ENCODE peak calls at places on chromosomes 7 and 10, in five cellular contexts. T is transverse colon, F is fibroblast of mammary gland, Z is astrocyte, E is endothelial cell of umbilical vein. L is an unnamed sample.

GRCh38 chr7:148458263-148458662 is 132.3 kb upstream of the C7orf33 start:
- DNase-seq in T (no peak), F (no peak), Z (no peak), E (no peak), L (no peak)

GRCh38 chr10:71289421-71290130 is 29.5 kb upstream of the SLC29A3 start:
- DNase-seq in T (no peak), F (no peak), Z (no peak), E (no peak), L (no peak)

GRCh38 chr7:80247144-80247543 is 112.5 kb downstream of the GNAI1 start:
- DNase-seq in T (peak), F (peak), Z (no peak), E (no peak), L (peak)

GRCh38 chr7:116897661-116898060 is 35.3 kb downstream of the CAPZA2 start:
- DNase-seq in T (no peak), F (no peak), Z (peak), E (no peak), L (no peak)

GRCh38 chr7:150337659-150338081 is 3.8 kb downstream of the RARRES2 start:
- DNase-seq in T (peak), F (no peak), Z (no peak), E (no peak), L (no peak)

GRCh38 chr10:101840102-101840684 is 3.4 kb downstream of the KCNIP2 start:
- DNase-seq in T (no peak), F (peak), Z (no peak), E (no peak), L (peak)

GRCh38 chr7:43752411-43752810 is 6.1 kb upstream of the BLVRA start:
- DNase-seq in T (no peak), F (no peak), Z (no peak), E (no peak), L (no peak)

GRCh38 chr7:133436014-133436428 is 183.1 kb downstream of the EXOC4 start:
- DNase-seq in T (no peak), F (peak), Z (peak), E (peak), L (peak)

GRCh38 chr10:132158810-132159209 is 27.9 kb upstream of the DPYSL4 start:
- DNase-seq in T (no peak), F (no peak), Z (no peak), E (no peak), L (no peak)

GRCh38 chr10:42974693-42975002 is 102.2 kb upstream of the RET start:
- DNase-seq in T (no peak), F (no peak), Z (no peak), E (no peak), L (no peak)

GRCh38 chr7:97149843-97150242 is 32.3 kb downstream of the SDHAF3 start:
- DNase-seq in T (no peak), F (peak), Z (peak), E (no peak), L (peak)

GRCh38 chr10:28754930-28755718 is 77.8 kb downstream of the BAMBI start:
- DNase-seq in T (no peak), F (peak), Z (peak), E (no peak), L (no peak)

GRCh38 chr7:21352540-21353387 is 75.1 kb upstream of the SP4 start:
- DNase-seq in T (no peak), F (no peak), Z (no peak), E (no peak), L (no peak)

GRCh38 chr10:110629680-110630191 is 14.4 kb upstream of the RBM20 start:
- DNase-seq in T (no peak), F (no peak), Z (peak), E (no peak), L (peak)

GRCh38 chr10:80411267-80411668 is 2.9 kb downstream of the PRXL2A start:
- DNase-seq in T (peak), F (no peak), Z (no peak), E (peak), L (no peak)

GRCh38 chr7:27129729-27130539 is 623 bp downstream of the HOXA4 start:
- DNase-seq in T (peak), F (no peak), Z (no peak), E (peak), L (peak)

GRCh38 chr10:113911839-113912238 is 57.4 kb downstream of the NHLRC2 start:
- DNase-seq in T (no peak), F (no peak), Z (no peak), E (no peak), L (no peak)

GRCh38 chr7:105691029-105691691 is 109.9 kb upstream of the EFCAB10 start:
- DNase-seq in T (peak), F (peak), Z (no peak), E (peak), L (peak)

GRCh38 chr7:150476285-150476684 is 25.9 kb downstream of the GIMAP8 start:
- DNase-seq in T (no peak), F (no peak), Z (no peak), E (no peak), L (no peak)

GRCh38 chr10:9296206-9296605 is 1241.7 kb downstream of the GATA3 start:
- DNase-seq in T (no peak), F (peak), Z (peak), E (no peak), L (peak)

GRCh38 chr10:101120884-101121660 is 10.0 kb upstream of the TLX1 start:
- DNase-seq in T (peak), F (no peak), Z (no peak), E (no peak), L (no peak)

GRCh38 chr10:114166053-114166452 is 8.0 kb downstream of the CCDC186 start:
- DNase-seq in T (no peak), F (no peak), Z (peak), E (no peak), L (no peak)

GRCh38 chr10:116201011-116201410 is 72.0 kb downstream of the GFRA1 start:
- DNase-seq in T (no peak), F (peak), Z (peak), E (no peak), L (peak)

GRCh38 chr7:4875391-4875790 is 8.1 kb downstream of the RADIL start:
- DNase-seq in T (no peak), F (no peak), Z (no peak), E (no peak), L (no peak)

GRCh38 chr7:153948055-153948454 is 104.1 kb upstream of the DPP6 start:
- DNase-seq in T (no peak), F (no peak), Z (no peak), E (no peak), L (no peak)
- TF ChIP-seq CTCF in T (no peak), F (no peak), Z (no peak), E (no peak), L (no peak)

GRCh38 chr10:48770558-48771089 is 86.0 kb downstream of the WDFY4 start:
- DNase-seq in T (no peak), F (no peak), Z (no peak), E (no peak), L (no peak)

GRCh38 chr10:48774416-48775205 is 89.9 kb downstream of the WDFY4 start:
- DNase-seq in T (no peak), F (no peak), Z (no peak), E (no peak), L (no peak)

GRCh38 chr10:48769706-48770105 is 85.0 kb downstream of the WDFY4 start:
- DNase-seq in T (no peak), F (no peak), Z (no peak), E (no peak), L (no peak)

GRCh38 chr10:48773580-48773979 is 88.9 kb downstream of the WDFY4 start:
- DNase-seq in T (no peak), F (no peak), Z (no peak), E (no peak), L (no peak)

GRCh38 chr10:48772059-48772458 is 87.4 kb downstream of the WDFY4 start:
- DNase-seq in T (no peak), F (no peak), Z (no peak), E (no peak), L (no peak)
- H3K4me3 ChIP-seq in T (no peak), F (no peak), Z (no peak), E (no peak), L (no peak)

GRCh38 chr7:139617074-139617473 is 93.6 kb downstream of the CLEC2L start:
- DNase-seq in T (no peak), F (no peak), Z (no peak), E (no peak), L (no peak)
- TF ChIP-seq CTCF in T (no peak), F (no peak), Z (no peak), E (no peak), L (no peak)

DNA sequence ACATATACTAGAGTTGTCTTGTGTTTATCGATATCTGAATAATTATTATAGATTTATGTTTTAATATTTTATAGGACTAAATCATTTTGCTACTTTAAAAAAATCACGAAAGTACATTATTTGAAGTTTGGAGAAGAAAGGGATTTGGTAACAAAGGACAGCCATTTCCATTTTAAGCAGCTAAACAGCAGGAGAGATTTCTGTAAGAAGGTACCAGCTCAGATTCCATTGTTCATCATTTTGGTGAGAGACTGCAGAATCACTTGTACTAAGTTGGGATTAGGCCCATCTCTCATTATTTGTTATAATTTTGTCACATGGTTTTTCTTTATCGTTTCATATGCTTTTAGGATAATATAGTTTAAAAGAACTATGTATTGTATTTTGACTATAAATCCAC is 46.7 kb downstream of the PALS2 start:
- DNase-seq in T (no peak), F (no peak), Z (no peak), E (no peak), L (no peak)
- H3K4me3 ChIP-seq in T (no peak), F (no peak), Z (no peak), E (no peak), L (no peak)

GRCh38 chr10:73060738-73061635 is 35.7 kb downstream of the P4HA1 start:
- DNase-seq in T (no peak), F (peak), Z (no peak), E (peak), L (peak)
- TF ChIP-seq CTCF in T (peak), F (peak), Z (peak), E (no peak), L (peak)

GRCh38 chr10:932589-932988 is 1.1 kb upstream of the LARP4B start:
- DNase-seq in T (no peak), F (no peak), Z (no peak), E (no peak), L (no peak)
- H3K4me3 ChIP-seq in T (no peak), F (no peak), Z (no peak), E (no peak), L (no peak)

GRCh38 chr7:156318426-156318825 is 322.1 kb upstream of the RNF32 start:
- DNase-seq in T (no peak), F (no peak), Z (no peak), E (no peak), L (no peak)

DNA sequence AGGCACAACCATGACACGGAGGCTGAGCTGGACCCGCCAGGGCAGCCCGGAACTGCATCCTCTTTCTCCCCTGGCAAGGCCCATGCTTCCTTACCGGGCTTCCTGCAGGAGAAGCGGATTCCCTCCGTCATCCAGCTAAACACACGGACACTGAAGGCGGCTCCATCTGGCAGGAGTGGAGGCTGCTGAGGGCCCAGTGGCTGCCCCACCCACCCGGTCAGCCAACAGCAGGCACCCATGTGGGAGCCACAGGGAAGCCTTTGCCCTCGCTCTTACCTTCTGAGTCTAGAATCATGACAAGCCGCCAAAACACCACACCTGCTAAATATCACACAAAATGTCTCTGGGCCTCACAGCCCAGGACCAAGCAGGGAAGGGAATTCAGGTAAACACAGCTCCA is 321.6 kb upstream of the RNF32 start:
- DNase-seq in T (no peak), F (no peak), Z (no peak), E (no peak), L (no peak)
- TF ChIP-seq CTCF in T (no peak), F (no peak), Z (no peak), E (no peak), L (no peak)

DNA sequence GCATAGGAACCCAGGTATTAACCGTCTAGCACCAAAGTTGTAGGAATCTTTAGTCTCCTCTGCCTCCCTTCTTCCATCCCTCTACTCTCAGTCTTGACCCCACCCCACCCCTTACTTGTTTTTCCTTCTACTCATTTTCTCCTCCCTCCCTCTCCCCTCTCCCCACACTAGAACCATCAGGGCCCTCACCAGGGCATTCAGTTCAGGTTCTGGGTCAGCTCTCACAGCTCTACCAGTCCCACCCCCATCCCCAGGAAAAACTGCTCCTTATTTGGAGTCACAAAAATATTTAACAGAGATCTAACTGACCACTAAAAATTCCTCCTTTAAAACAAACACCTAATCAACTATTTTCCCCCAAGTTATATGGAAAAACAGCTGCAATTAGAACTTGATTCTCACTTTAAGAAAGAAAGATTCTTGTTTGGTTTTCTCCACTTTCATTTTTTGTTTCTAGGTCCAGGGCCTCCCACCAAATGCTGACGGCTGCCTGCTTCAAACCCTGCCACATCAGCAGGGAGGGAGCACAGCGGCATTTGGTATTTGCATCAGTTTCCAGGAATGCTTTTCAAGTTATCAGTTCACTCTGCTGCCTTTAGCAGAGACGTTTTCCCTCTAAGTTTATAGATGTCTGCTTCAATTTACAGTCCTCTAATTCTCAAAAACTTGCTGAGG is 2.8 kb upstream of the COL1A2 start:
- DNase-seq in T (no peak), F (peak), Z (peak), E (no peak), L (peak)
- H3K4me3 ChIP-seq in T (no peak), F (no peak), Z (peak), E (no peak), L (peak)

GRCh38 chr7:158355456-158356065 is 232.1 kb downstream of the PTPRN2 start:
- DNase-seq in T (no peak), F (no peak), Z (no peak), E (no peak), L (no peak)
- TF ChIP-seq CTCF in T (peak), F (no peak), Z (no peak), E (no peak), L (no peak)